ENCODE peak calls at places on chromosomes 6 and 20, in ten cellular contexts. One of them, this sample, is unnamed.

GRCh38 chr6:160328447-160328846 is 19.7 kb upstream of the SLC22A3 start:
- DNase-seq in OCI-LY7: no peak
- DNase-seq in heart right ventricle: no peak
- DNase-seq in lower lobe of right lung: no peak
- DNase-seq in GM23248: no peak
- DNase-seq in astrocyte: no peak
- DNase-seq in spleen: no peak
- DNase-seq in Peyer's patch: no peak
- DNase-seq in IMR-90: no peak
- DNase-seq in ovary: no peak
- DNase-seq in this sample: no peak

GRCh38 chr6:105992315-105992961 is 93.7 kb upstream of the PRDM1 start:
- DNase-seq in lower lobe of right lung: peak; percentile 89
- DNase-seq in spleen: peak; percentile 96
- DNase-seq in heart right ventricle: peak; percentile 86
- DNase-seq in OCI-LY7: peak; percentile 93
- DNase-seq in ovary: peak; percentile 87
- DNase-seq in GM23248: peak; percentile 86
- DNase-seq in astrocyte: peak; percentile 58
- DNase-seq in Peyer's patch: peak; percentile 95
- DNase-seq in IMR-90: peak; percentile 72
- DNase-seq in this sample: peak; percentile 90

GRCh38 chr6:46491789-46492547 is 719 bp upstream of the RCAN2 start:
- DNase-seq in GM23248: peak; percentile 71
- DNase-seq in ovary: peak; percentile 68
- DNase-seq in IMR-90: peak; percentile 1
- DNase-seq in lower lobe of right lung: peak; percentile 50
- DNase-seq in spleen: peak; percentile 83
- DNase-seq in OCI-LY7: peak; percentile 39
- DNase-seq in astrocyte: no peak
- DNase-seq in Peyer's patch: peak; percentile 55
- DNase-seq in heart right ventricle: peak; percentile 65
- DNase-seq in this sample: peak; percentile 13

GRCh38 chr20:43507150-43508080 is at the start of gene L3MBTL1:
- DNase-seq in heart right ventricle: peak; percentile 55
- DNase-seq in ovary: peak; percentile 44
- DNase-seq in GM23248: peak; percentile 49
- DNase-seq in OCI-LY7: no peak
- DNase-seq in lower lobe of right lung: peak; percentile 74
- DNase-seq in astrocyte: no peak
- DNase-seq in Peyer's patch: peak; percentile 53
- DNase-seq in spleen: peak; percentile 85
- DNase-seq in IMR-90: peak; percentile 23
- DNase-seq in this sample: peak; percentile 45

GRCh38 chr20:63056236-63057132 is 49.7 kb upstream of the BHLHE23 start:
- DNase-seq in astrocyte: no peak
- DNase-seq in Peyer's patch: peak; percentile 46
- DNase-seq in ovary: peak; percentile 28
- DNase-seq in lower lobe of right lung: peak; percentile 50
- DNase-seq in heart right ventricle: peak; percentile 11
- DNase-seq in spleen: peak; percentile 82
- DNase-seq in GM23248: peak; percentile 59
- DNase-seq in OCI-LY7: peak; percentile 20
- DNase-seq in IMR-90: no peak
- DNase-seq in this sample: no peak

GRCh38 chr6:51265426-51265825 is 446.8 kb downstream of the TFAP2B start:
- DNase-seq in lower lobe of right lung: no peak
- DNase-seq in ovary: no peak
- DNase-seq in GM23248: no peak
- DNase-seq in spleen: no peak
- DNase-seq in Peyer's patch: no peak
- DNase-seq in IMR-90: no peak
- DNase-seq in heart right ventricle: no peak
- DNase-seq in astrocyte: no peak
- DNase-seq in OCI-LY7: no peak
- DNase-seq in this sample: no peak

GRCh38 chr6:84249724-84250123 is 22.3 kb upstream of the CEP162 start:
- DNase-seq in GM23248: peak; percentile 15
- DNase-seq in lower lobe of right lung: no peak
- DNase-seq in IMR-90: no peak
- DNase-seq in ovary: no peak
- DNase-seq in astrocyte: no peak
- DNase-seq in spleen: no peak
- DNase-seq in Peyer's patch: no peak
- DNase-seq in OCI-LY7: no peak
- DNase-seq in heart right ventricle: no peak
- DNase-seq in this sample: no peak

GRCh38 chr6:163133017-163133416 is 281.5 kb upstream of the QKI start:
- DNase-seq in heart right ventricle: no peak
- DNase-seq in ovary: no peak
- DNase-seq in OCI-LY7: no peak
- DNase-seq in lower lobe of right lung: no peak
- DNase-seq in spleen: no peak
- DNase-seq in GM23248: no peak
- DNase-seq in Peyer's patch: no peak
- DNase-seq in IMR-90: no peak
- DNase-seq in astrocyte: no peak
- DNase-seq in this sample: no peak

GRCh38 chr20:11849270-11849920 is 68.3 kb upstream of the BTBD3 start:
- DNase-seq in spleen: no peak
- DNase-seq in GM23248: peak; percentile 43
- DNase-seq in astrocyte: peak; percentile 62
- DNase-seq in Peyer's patch: no peak
- DNase-seq in IMR-90: peak; percentile 50
- DNase-seq in ovary: no peak
- DNase-seq in lower lobe of right lung: no peak
- DNase-seq in heart right ventricle: no peak
- DNase-seq in OCI-LY7: no peak
- DNase-seq in this sample: no peak

GRCh38 chr20:63572788-63573738 is 976 bp downstream of the HELZ2 start:
- DNase-seq in heart right ventricle: no peak
- DNase-seq in lower lobe of right lung: no peak
- DNase-seq in IMR-90: no peak
- DNase-seq in astrocyte: no peak
- DNase-seq in Peyer's patch: no peak
- DNase-seq in OCI-LY7: no peak
- DNase-seq in spleen: peak; percentile 80
- DNase-seq in GM23248: peak; percentile 38
- DNase-seq in ovary: no peak
- DNase-seq in this sample: no peak

GRCh38 chr6:170207586-170207985 is 83.3 kb downstream of the DLL1 start:
- DNase-seq in GM23248: no peak
- DNase-seq in Peyer's patch: peak; percentile 21
- DNase-seq in OCI-LY7: no peak
- DNase-seq in spleen: peak; percentile 41
- DNase-seq in ovary: no peak
- DNase-seq in astrocyte: no peak
- DNase-seq in heart right ventricle: no peak
- DNase-seq in lower lobe of right lung: no peak
- DNase-seq in IMR-90: no peak
- DNase-seq in this sample: no peak
- H3K9me3 ChIP-seq in GM23248: no peaks in the 10 kb centered on the region
- H3K9me3 ChIP-seq in Peyer's patch: no peaks in the 10 kb centered on the region
- H3K9me3 ChIP-seq in OCI-LY7: no peaks in the 10 kb centered on the region
- H3K9me3 ChIP-seq in spleen: peaks cover 15% of the 10 kb centered on the region
- H3K9me3 ChIP-seq in ovary: no peaks in the 10 kb centered on the region
- H3K9me3 ChIP-seq in astrocyte: peaks cover 4% of the 10 kb centered on the region
- H3K9me3 ChIP-seq in heart right ventricle: no peaks in the 10 kb centered on the region
- H3K9me3 ChIP-seq in lower lobe of right lung: no peaks in the 10 kb centered on the region
- H3K9me3 ChIP-seq in IMR-90: peaks cover 38% of the 10 kb centered on the region
- H3K9me3 ChIP-seq in this sample: no peaks in the 10 kb centered on the region

DNA sequence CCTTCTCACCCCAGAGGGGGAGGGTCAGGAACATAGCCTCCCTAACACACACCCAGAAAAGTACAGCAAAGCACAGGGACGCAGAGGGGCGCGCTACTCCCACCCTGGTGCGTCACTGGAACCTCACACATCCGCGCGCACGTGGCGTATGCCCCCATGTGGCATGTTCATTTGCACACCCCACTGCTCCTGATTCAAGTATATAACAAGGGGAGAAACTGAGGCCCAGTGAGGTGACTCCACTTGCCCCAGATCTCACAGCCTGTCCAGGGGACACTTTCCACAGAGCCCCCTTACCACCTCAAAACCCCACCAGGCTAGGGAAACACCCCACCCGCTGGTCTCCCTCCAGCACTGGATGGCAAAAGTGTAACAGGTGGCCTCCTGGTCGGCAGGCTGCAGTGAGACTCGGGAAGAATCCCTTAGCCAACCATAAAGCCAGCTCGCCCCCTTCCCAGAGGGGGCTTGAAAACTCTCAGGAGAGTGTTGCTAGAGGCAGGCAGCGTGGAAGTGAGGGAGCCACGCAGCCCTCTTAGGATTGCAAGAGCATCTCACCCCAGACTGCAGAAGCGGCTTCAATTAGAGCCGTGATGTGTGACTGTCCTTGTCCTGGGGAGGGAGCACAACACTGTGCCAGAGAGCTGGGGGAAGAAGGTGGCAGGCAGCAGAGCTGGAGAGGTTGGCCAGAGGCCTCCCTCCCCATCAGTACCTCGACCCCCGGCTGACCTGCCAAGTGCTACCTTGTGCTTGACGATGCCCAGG is at the start of gene GRM4:
- DNase-seq in heart right ventricle: no peak
- DNase-seq in GM23248: no peak
- DNase-seq in spleen: peak; percentile 51
- DNase-seq in ovary: no peak
- DNase-seq in OCI-LY7: no peak
- DNase-seq in astrocyte: no peak
- DNase-seq in lower lobe of right lung: peak; percentile 11
- DNase-seq in IMR-90: no peak
- DNase-seq in Peyer's patch: no peak
- DNase-seq in this sample: no peak
- H3K4me3 ChIP-seq in heart right ventricle: peak within 1 kb of the TSS; percentile 42
- H3K4me3 ChIP-seq in GM23248: peak within 1 kb of the TSS; percentile 74
- H3K4me3 ChIP-seq in spleen: peak within 1 kb of the TSS; percentile 45
- H3K4me3 ChIP-seq in ovary: peak within 1 kb of the TSS; percentile 35
- H3K4me3 ChIP-seq in OCI-LY7: peak within 1 kb of the TSS; percentile 56
- H3K4me3 ChIP-seq in astrocyte: peak within 1 kb of the TSS; percentile 37
- H3K4me3 ChIP-seq in lower lobe of right lung: peak within 1 kb of the TSS; percentile 43
- H3K4me3 ChIP-seq in IMR-90: peak within 1 kb of the TSS; percentile 22
- H3K4me3 ChIP-seq in Peyer's patch: peak within 1 kb of the TSS; percentile 35
- H3K4me3 ChIP-seq in this sample: no peak within 1 kb of the TSS

DNA sequence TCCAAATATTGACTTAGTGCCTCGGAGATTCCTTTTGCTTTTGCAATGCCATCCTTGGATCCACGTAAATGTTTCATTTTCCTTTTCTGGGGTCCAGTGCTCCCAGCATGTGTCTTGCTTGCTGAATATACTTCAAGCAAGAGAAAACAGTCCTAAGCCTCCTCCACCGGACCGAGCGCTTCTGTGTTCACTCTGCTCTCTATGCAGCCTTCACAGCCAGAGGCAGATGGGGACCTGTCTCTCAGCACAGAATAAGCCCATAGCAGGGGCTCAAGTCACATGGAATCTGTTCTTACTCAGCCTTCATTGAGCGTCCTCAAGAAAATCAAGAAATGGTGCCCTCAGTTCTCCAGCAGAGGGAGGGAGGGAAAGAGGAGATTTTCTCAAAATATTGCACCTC is 71.4 kb downstream of the ISM1 start:
- DNase-seq in Peyer's patch: no peak
- DNase-seq in GM23248: no peak
- DNase-seq in IMR-90: no peak
- DNase-seq in heart right ventricle: no peak
- DNase-seq in OCI-LY7: no peak
- DNase-seq in spleen: no peak
- DNase-seq in astrocyte: no peak
- DNase-seq in lower lobe of right lung: no peak
- DNase-seq in ovary: no peak
- DNase-seq in this sample: no peak
- H3K9me3 ChIP-seq in Peyer's patch: no peaks in the 10 kb centered on the region
- H3K9me3 ChIP-seq in GM23248: no peaks in the 10 kb centered on the region
- H3K9me3 ChIP-seq in IMR-90: no peaks in the 10 kb centered on the region
- H3K9me3 ChIP-seq in heart right ventricle: no peaks in the 10 kb centered on the region
- H3K9me3 ChIP-seq in OCI-LY7: no peaks in the 10 kb centered on the region
- H3K9me3 ChIP-seq in spleen: no peaks in the 10 kb centered on the region
- H3K9me3 ChIP-seq in astrocyte: no peaks in the 10 kb centered on the region
- H3K9me3 ChIP-seq in lower lobe of right lung: no peaks in the 10 kb centered on the region
- H3K9me3 ChIP-seq in ovary: no peaks in the 10 kb centered on the region
- H3K9me3 ChIP-seq in this sample: no peaks in the 10 kb centered on the region

GRCh38 chr6:52307900-52308372 is 23.4 kb upstream of the MCM3 start:
- DNase-seq in GM23248: no peak
- DNase-seq in Peyer's patch: no peak
- DNase-seq in OCI-LY7: peak; percentile 74
- DNase-seq in IMR-90: no peak
- DNase-seq in ovary: no peak
- DNase-seq in heart right ventricle: no peak
- DNase-seq in astrocyte: no peak
- DNase-seq in lower lobe of right lung: no peak
- DNase-seq in spleen: no peak
- DNase-seq in this sample: no peak

GRCh38 chr6:52306972-52307849 is 22.7 kb upstream of the MCM3 start:
- DNase-seq in heart right ventricle: no peak
- DNase-seq in astrocyte: no peak
- DNase-seq in GM23248: no peak
- DNase-seq in IMR-90: no peak
- DNase-seq in ovary: no peak
- DNase-seq in lower lobe of right lung: peak; percentile 75
- DNase-seq in Peyer's patch: no peak
- DNase-seq in spleen: peak; percentile 85
- DNase-seq in OCI-LY7: no peak
- DNase-seq in this sample: no peak

GRCh38 chr6:52305385-52305784 is 20.8 kb upstream of the MCM3 start:
- DNase-seq in IMR-90: no peak
- DNase-seq in Peyer's patch: no peak
- DNase-seq in lower lobe of right lung: no peak
- DNase-seq in GM23248: peak; percentile 29
- DNase-seq in heart right ventricle: no peak
- DNase-seq in ovary: no peak
- DNase-seq in spleen: no peak
- DNase-seq in OCI-LY7: no peak
- DNase-seq in astrocyte: no peak
- DNase-seq in this sample: no peak

GRCh38 chr6:52304917-52305316 is 20.4 kb upstream of the MCM3 start:
- DNase-seq in spleen: no peak
- DNase-seq in lower lobe of right lung: no peak
- DNase-seq in ovary: no peak
- DNase-seq in heart right ventricle: no peak
- DNase-seq in GM23248: peak; percentile 73
- DNase-seq in Peyer's patch: no peak
- DNase-seq in IMR-90: peak; percentile 34
- DNase-seq in OCI-LY7: peak; percentile 59
- DNase-seq in astrocyte: peak; percentile 45
- DNase-seq in this sample: peak; percentile 54

GRCh38 chr6:52305948-52306767 is 21.6 kb upstream of the MCM3 start:
- DNase-seq in ovary: no peak
- DNase-seq in heart right ventricle: no peak
- DNase-seq in IMR-90: no peak
- DNase-seq in spleen: no peak
- DNase-seq in OCI-LY7: peak; percentile 91
- DNase-seq in astrocyte: no peak
- DNase-seq in GM23248: no peak
- DNase-seq in Peyer's patch: peak; percentile 62
- DNase-seq in lower lobe of right lung: no peak
- DNase-seq in this sample: no peak
- H3K4me3 ChIP-seq in ovary: no peak overlapping the region
- H3K4me3 ChIP-seq in heart right ventricle: no peak overlapping the region
- H3K4me3 ChIP-seq in IMR-90: no peak overlapping the region
- H3K4me3 ChIP-seq in spleen: no peak overlapping the region
- H3K4me3 ChIP-seq in OCI-LY7: peak overlapping the region; percentile 66
- H3K4me3 ChIP-seq in astrocyte: no peak overlapping the region
- H3K4me3 ChIP-seq in GM23248: no peak overlapping the region
- H3K4me3 ChIP-seq in Peyer's patch: no peak overlapping the region
- H3K4me3 ChIP-seq in lower lobe of right lung: no peak overlapping the region
- H3K4me3 ChIP-seq in this sample: no peak overlapping the region

GRCh38 chr20:23907579-23907978 is 28.0 kb upstream of the CST5 start:
- DNase-seq in Peyer's patch: no peak
- DNase-seq in heart right ventricle: no peak
- DNase-seq in OCI-LY7: no peak
- DNase-seq in ovary: no peak
- DNase-seq in spleen: no peak
- DNase-seq in GM23248: no peak
- DNase-seq in astrocyte: no peak
- DNase-seq in lower lobe of right lung: no peak
- DNase-seq in IMR-90: no peak
- DNase-seq in this sample: no peak
- H3K9me3 ChIP-seq in Peyer's patch: no peaks in the 10 kb centered on the region
- H3K9me3 ChIP-seq in heart right ventricle: no peaks in the 10 kb centered on the region
- H3K9me3 ChIP-seq in OCI-LY7: no peaks in the 10 kb centered on the region
- H3K9me3 ChIP-seq in ovary: no peaks in the 10 kb centered on the region
- H3K9me3 ChIP-seq in spleen: peaks cover 35% of the 10 kb centered on the region
- H3K9me3 ChIP-seq in GM23248: no peaks in the 10 kb centered on the region
- H3K9me3 ChIP-seq in astrocyte: no peaks in the 10 kb centered on the region
- H3K9me3 ChIP-seq in lower lobe of right lung: peaks cover 9% of the 10 kb centered on the region
- H3K9me3 ChIP-seq in IMR-90: no peaks in the 10 kb centered on the region
- H3K9me3 ChIP-seq in this sample: no peaks in the 10 kb centered on the region